ENCODE peak calls at places on chromosomes 1 and 21, in nine cellular contexts. B, I, Z, D, Q, C, P, E and F are unnamed samples.
A peak's percentile ranks its signal among the peaks of the same experiment; 100 is the strongest.

GRCh38 chr1:24929091-24929875 is 793 bp downstream of the RUNX3 start:
- DNase-seq in B (no peak), I (no peak), Z (no peak), D (no peak), Q (peak; percentile 38), C (no peak), P (no peak), E (no peak), F (peak; percentile 64)

GRCh38 chr1:181117648-181118449 is 29.3 kb downstream of the IER5 start:
- DNase-seq in B (no peak), I (no peak), Z (no peak), D (no peak), Q (no peak), C (no peak), P (peak; percentile 53), E (peak; percentile 75), F (no peak)

GRCh38 chr1:18849252-18849651 is 10.2 kb downstream of the TAS1R2 start:
- DNase-seq in B (no peak), I (no peak), Z (peak; percentile 60), D (no peak), Q (no peak), C (no peak), P (peak; percentile 26), E (no peak), F (peak; percentile 47)

GRCh38 chr1:223233410-223234163 is 90.5 kb upstream of the TLR5 start:
- DNase-seq in B (peak; percentile 35), I (peak; percentile 96), Z (no peak), D (no peak), Q (no peak), C (peak; percentile 95), P (no peak), E (peak; percentile 78), F (no peak)

GRCh38 chr1:93574511-93574910 is 107.1 kb downstream of the BCAR3 start:
- DNase-seq in B (no peak), I (no peak), Z (no peak), D (no peak), Q (no peak), C (no peak), P (no peak), E (no peak), F (no peak)

GRCh38 chr1:209086486-209087192 is 496.9 kb upstream of the CAMK1G start:
- DNase-seq in B (no peak), I (peak; percentile 52), Z (no peak), D (no peak), Q (no peak), C (peak; percentile 32), P (no peak), E (no peak), F (no peak)

GRCh38 chr1:237961710-237962109 is 71.0 kb upstream of the ZP4 start:
- DNase-seq in B (no peak), I (no peak), Z (no peak), D (no peak), Q (no peak), C (no peak), P (peak; percentile 45), E (no peak), F (no peak)

GRCh38 chr1:40818264-40818961 is 34.8 kb downstream of the KCNQ4 start:
- DNase-seq in B (no peak), I (peak; percentile 18), Z (no peak), D (peak; percentile 53), Q (peak; percentile 73), C (no peak), P (no peak), E (peak; percentile 11), F (peak; percentile 72)

GRCh38 chr1:174023438-174023837 is 1.3 kb upstream of the RC3H1 start:
- DNase-seq in B (no peak), I (peak; percentile 50), Z (peak; percentile 17), D (no peak), Q (no peak), C (no peak), P (no peak), E (no peak), F (no peak)

GRCh38 chr1:10530756-10531155 is 56.0 kb downstream of the PEX14 start:
- DNase-seq in B (no peak), I (peak; percentile 93), Z (no peak), D (no peak), Q (no peak), C (peak; percentile 90), P (no peak), E (no peak), F (no peak)

GRCh38 chr1:179194068-179194537 is 35.4 kb downstream of the ABL2 start:
- DNase-seq in B (no peak), I (no peak), Z (no peak), D (no peak), Q (no peak), C (no peak), P (no peak), E (no peak), F (no peak)

GRCh38 chr1:1438531-1439381 is 3.3 kb downstream of the VWA1 start:
- DNase-seq in B (no peak), I (no peak), Z (no peak), D (no peak), Q (no peak), C (no peak), P (no peak), E (no peak), F (no peak)

GRCh38 chr1:201230676-201231075 is 40.1 kb downstream of the IGFN1 start:
- DNase-seq in B (no peak), I (no peak), Z (no peak), D (no peak), Q (no peak), C (no peak), P (no peak), E (no peak), F (no peak)

GRCh38 chr1:203273869-203274602 is 31.3 kb upstream of the BTG2 start:
- DNase-seq in B (peak; percentile 37), I (no peak), Z (no peak), D (no peak), Q (no peak), C (no peak), P (no peak), E (no peak), F (peak; percentile 89)

GRCh38 chr1:151984313-151984956 is 9.2 kb downstream of the S100A10 start:
- DNase-seq in B (no peak), I (peak; percentile 58), Z (no peak), D (no peak), Q (no peak), C (peak; percentile 42), P (no peak), E (no peak), F (no peak)

GRCh38 chr1:65512967-65513777 is 92.7 kb downstream of the LEPR start:
- DNase-seq in B (no peak), I (peak; percentile 31), Z (no peak), D (no peak), Q (no peak), C (no peak), P (no peak), E (no peak), F (no peak)

GRCh38 chr1:18211764-18212163 is 104.2 kb downstream of the IGSF21 start:
- DNase-seq in B (peak; percentile 40), I (no peak), Z (peak; percentile 96), D (no peak), Q (no peak), C (no peak), P (no peak), E (no peak), F (no peak)

GRCh38 chr1:212769372-212770167 is 22.0 kb downstream of the NSL1 start:
- DNase-seq in B (no peak), I (peak; percentile 10), Z (no peak), D (no peak), Q (no peak), C (no peak), P (no peak), E (no peak), F (no peak)

GRCh38 chr1:199149591-199149990 is 510.8 kb downstream of the PTPRC start:
- DNase-seq in B (no peak), I (no peak), Z (no peak), D (no peak), Q (no peak), C (no peak), P (no peak), E (no peak), F (no peak)

GRCh38 chr21:44710756-44711326 is 531 bp downstream of the TSPEAR start:
- DNase-seq in B (no peak), I (no peak), Z (no peak), D (no peak), Q (no peak), C (no peak), P (peak; percentile 76), E (no peak), F (no peak)

GRCh38 chr1:116806245-116806644 is 52.0 kb downstream of the CD2 start:
- DNase-seq in B (no peak), I (no peak), Z (peak; percentile 19), D (no peak), Q (peak; percentile 47), C (no peak), P (no peak), E (no peak), F (no peak)

GRCh38 chr1:232036161-232036942 is 409.8 kb downstream of the DISC1 start:
- DNase-seq in B (no peak), I (no peak), Z (peak; percentile 82), D (no peak), Q (no peak), C (no peak), P (no peak), E (no peak), F (no peak)

GRCh38 chr1:214662386-214662785 is 59.4 kb downstream of the CENPF start:
- DNase-seq in B (no peak), I (no peak), Z (no peak), D (no peak), Q (no peak), C (no peak), P (no peak), E (no peak), F (no peak)

GRCh38 chr21:35046880-35047229 is 2.2 kb downstream of the RUNX1 start:
- DNase-seq in B (no peak), I (peak; percentile 76), Z (no peak), D (no peak), Q (no peak), C (peak; percentile 71), P (no peak), E (no peak), F (no peak)

GRCh38 chr1:183506561-183506960 is 34.3 kb downstream of the SMG7 start:
- DNase-seq in B (no peak), I (peak; percentile 63), Z (no peak), D (no peak), Q (no peak), C (peak; percentile 50), P (no peak), E (no peak), F (no peak)